ENCODE peak calls at places on chromosomes 3 and 15, in nine cellular contexts. G, M, V, X, D, O, S, A and L are unnamed samples.

GRCh38 chr3:134287512-134287911 is 36.9 kb upstream of the RYK start:
- DNase-seq in G (no peak), M (no peak), V (no peak), X (no peak), D (no peak), O (no peak), S (no peak), A (no peak), L (no peak)

GRCh38 chr3:69276884-69277283 is 109.0 kb downstream of the FRMD4B start:
- DNase-seq in G (no peak), M (peak; percentile 25), V (no peak), X (no peak), D (no peak), O (peak; percentile 13), S (no peak), A (peak; percentile 12), L (no peak)

GRCh38 chr3:30319713-30320112 is 286.7 kb upstream of the TGFBR2 start:
- DNase-seq in G (no peak), M (peak; percentile 70), V (peak; percentile 28), X (peak; percentile 73), D (no peak), O (no peak), S (peak; percentile 49), A (peak; percentile 46), L (peak; percentile 54)

GRCh38 chr3:63955036-63955650 is 43.0 kb upstream of the SCAANT1 start:
- DNase-seq in G (no peak), M (no peak), V (no peak), X (no peak), D (no peak), O (no peak), S (no peak), A (no peak), L (no peak)

GRCh38 chr3:13487403-13487802 is 7.3 kb downstream of the HDAC11 start:
- DNase-seq in G (no peak), M (no peak), V (no peak), X (no peak), D (no peak), O (no peak), S (no peak), A (no peak), L (no peak)

GRCh38 chr3:160480931-160481330 is 31.3 kb upstream of the TRIM59 start:
- DNase-seq in G (no peak), M (no peak), V (no peak), X (no peak), D (no peak), O (no peak), S (no peak), A (no peak), L (no peak)

GRCh38 chr3:183253364-183253960 is 409 bp downstream of the B3GNT5 start:
- DNase-seq in G (peak; percentile 37), M (no peak), V (peak; percentile 56), X (peak; percentile 70), D (peak; percentile 57), O (no peak), S (peak; percentile 53), A (peak; percentile 67), L (no peak)

GRCh38 chr15:45795487-45796069 is 160.7 kb downstream of the SQOR start:
- DNase-seq in G (no peak), M (peak; percentile 93), V (no peak), X (peak; percentile 81), D (no peak), O (no peak), S (peak; percentile 24), A (peak; percentile 11), L (peak; percentile 60)

GRCh38 chr3:18422972-18423371 is 2.2 kb downstream of the SATB1 start:
- DNase-seq in G (no peak), M (peak; percentile 16), V (no peak), X (peak; percentile 10), D (no peak), O (no peak), S (no peak), A (no peak), L (no peak)

GRCh38 chr3:69425249-69425648 is 39.4 kb upstream of the FRMD4B start:
- DNase-seq in G (peak; percentile 13), M (peak; percentile 73), V (no peak), X (peak; percentile 49), D (no peak), O (no peak), S (no peak), A (peak; percentile 43), L (no peak)

GRCh38 chr3:100256724-100257123 is 4.1 kb upstream of the TBC1D23 start:
- DNase-seq in G (no peak), M (no peak), V (no peak), X (no peak), D (no peak), O (peak; percentile 55), S (no peak), A (peak; percentile 69), L (no peak)

GRCh38 chr3:30269751-30270445 is 336.5 kb upstream of the TGFBR2 start:
- DNase-seq in G (no peak), M (no peak), V (no peak), X (no peak), D (no peak), O (no peak), S (no peak), A (no peak), L (no peak)

GRCh38 chr3:27311400-27311799 is 57.8 kb downstream of the NEK10 start:
- DNase-seq in G (no peak), M (peak; percentile 10), V (no peak), X (peak; percentile 16), D (no peak), O (peak; percentile 87), S (peak; percentile 99), A (peak; percentile 73), L (no peak)

GRCh38 chr15:100771745-100772144 is 107.9 kb upstream of the ALDH1A3 start:
- DNase-seq in G (no peak), M (no peak), V (peak; percentile 16), X (peak; percentile 60), D (no peak), O (no peak), S (no peak), A (no peak), L (peak; percentile 93)

GRCh38 chr15:27179789-27180188 is 208.8 kb downstream of the GABRG3 start:
- DNase-seq in G (peak; percentile 39), M (no peak), V (no peak), X (no peak), D (no peak), O (no peak), S (no peak), A (no peak), L (no peak)

GRCh38 chr3:183774631-183775030 is 50.7 kb downstream of the MAP6D1 start:
- DNase-seq in G (no peak), M (no peak), V (no peak), X (no peak), D (no peak), O (no peak), S (peak; percentile 65), A (no peak), L (no peak)

GRCh38 chr3:10955694-10956453 is 36.7 kb upstream of the SLC6A1 start:
- DNase-seq in G (no peak), M (no peak), V (no peak), X (no peak), D (no peak), O (no peak), S (no peak), A (no peak), L (no peak)

GRCh38 chr3:108041253-108041652 is 49.6 kb downstream of the CD47 start:
- DNase-seq in G (no peak), M (no peak), V (no peak), X (no peak), D (no peak), O (no peak), S (no peak), A (no peak), L (no peak)

GRCh38 chr15:34610388-34610787 is 26.9 kb upstream of the GOLGA8B start:
- DNase-seq in G (no peak), M (peak; percentile 52), V (no peak), X (no peak), D (no peak), O (no peak), S (peak; percentile 2), A (peak; percentile 5), L (no peak)

GRCh38 chr3:152193673-152194267 is 75.0 kb upstream of the MBNL1 start:
- DNase-seq in G (no peak), M (no peak), V (no peak), X (no peak), D (no peak), O (no peak), S (no peak), A (no peak), L (no peak)

GRCh38 chr15:65651042-65651322 is 29.2 kb downstream of the SLC24A1 start:
- DNase-seq in G (no peak), M (no peak), V (no peak), X (no peak), D (no peak), O (no peak), S (no peak), A (no peak), L (no peak)

GRCh38 chr3:64685331-64685799 is 2.4 kb downstream of the ADAMTS9 start:
- DNase-seq in G (no peak), M (no peak), V (peak; percentile 29), X (peak; percentile 51), D (no peak), O (no peak), S (no peak), A (peak; percentile 65), L (no peak)

GRCh38 chr15:76340802-76341365 is 4.3 kb downstream of the ISL2 start:
- DNase-seq in G (no peak), M (peak; percentile 78), V (no peak), X (peak; percentile 35), D (no peak), O (no peak), S (no peak), A (no peak), L (no peak)
- H3K4me3 ChIP-seq in G (no peak overlapping the region), M (peak overlapping the region; percentile 50), V (no peak overlapping the region), X (peak overlapping the region; percentile 30), D (peak overlapping the region; percentile 47), O (peak overlapping the region; percentile 18), S (no peak overlapping the region), A (no peak overlapping the region), L (no peak overlapping the region)

GRCh38 chr3:179321585-179322322 is 1.1 kb upstream of the ZNF639 start:
- DNase-seq in G (peak; percentile 53), M (peak; percentile 66), V (no peak), X (peak; percentile 49), D (peak; percentile 46), O (no peak), S (peak; percentile 52), A (peak; percentile 74), L (no peak)
- TF ChIP-seq CTCF in G (peak; percentile 78), M (peak; percentile 74), V (no peak), X (peak; percentile 64), D (peak; percentile 64), O (peak; percentile 63), S (peak; percentile 69), A (peak; percentile 64), L (peak; percentile 60)

DNA sequence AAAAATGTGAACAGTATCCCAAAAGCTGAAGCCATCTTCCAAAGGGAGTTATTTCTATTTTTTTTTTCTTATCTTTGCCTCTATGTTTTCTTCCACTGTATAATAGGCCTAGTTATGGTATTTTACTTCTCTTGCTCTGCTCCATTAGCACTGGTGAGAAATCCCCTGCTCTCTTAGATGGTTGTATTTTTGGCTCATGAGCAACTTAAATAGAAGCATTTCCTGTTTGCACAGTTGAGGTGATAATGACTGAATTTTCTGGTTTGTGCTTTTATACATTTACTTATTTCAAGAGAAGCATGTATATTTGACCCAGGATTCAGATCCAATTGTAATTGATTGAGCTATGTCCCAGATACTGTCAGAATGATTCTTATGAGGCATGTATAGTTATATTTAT is 61.6 kb upstream of the CD200R1L start:
- DNase-seq in G (no peak), M (no peak), V (no peak), X (no peak), D (no peak), O (no peak), S (no peak), A (no peak), L (no peak)
- H3K4me3 ChIP-seq in G (no peak overlapping the region), M (no peak overlapping the region), V (no peak overlapping the region), X (no peak overlapping the region), D (no peak overlapping the region), O (no peak overlapping the region), S (no peak overlapping the region), A (no peak overlapping the region), L (no peak overlapping the region)

GRCh38 chr3:20417390-20417789 is 231.4 kb upstream of the SGO1 start:
- DNase-seq in G (no peak), M (no peak), V (no peak), X (no peak), D (no peak), O (no peak), S (no peak), A (no peak), L (no peak)
- TF ChIP-seq CTCF in G (no peak), M (no peak), V (no peak), X (no peak), D (no peak), O (no peak), S (no peak), A (no peak), L (no peak)